ENCODE peak calls at places on chromosome 11, in six cellular contexts. Y, I, S, T, A and E are unnamed samples.

GRCh38 chr11:61072316-61073109 is 29.8 kb upstream of the CD5 start:
- DNase-seq in Y (peak; percentile 54), S (no peak), T (no peak), A (no peak), I (no peak), E (no peak)

GRCh38 chr11:100769617-100770016 is 82.5 kb downstream of the ARHGAP42 start:
- DNase-seq in S (no peak), T (no peak), A (no peak), Y (no peak), I (no peak), E (no peak)

GRCh38 chr11:72430743-72431570 is 3.4 kb downstream of the CLPB start:
- DNase-seq in T (peak; percentile 81), S (no peak), I (peak; percentile 63), Y (no peak), A (peak; percentile 74), E (peak; percentile 53)

GRCh38 chr11:94641167-94641761 is 74.1 kb downstream of the PIWIL4 start:
- DNase-seq in I (no peak), T (no peak), S (no peak), A (peak; percentile 70), Y (no peak), E (no peak)

GRCh38 chr11:2921742-2922493 is 7.3 kb downstream of the PHLDA2 start:
- DNase-seq in I (no peak), T (no peak), A (no peak), Y (no peak), S (no peak), E (no peak)

GRCh38 chr11:1936781-1937615 is 10.1 kb upstream of the MRPL23 start:
- DNase-seq in I (no peak), Y (no peak), T (peak; percentile 6), S (no peak), A (no peak), E (no peak)

GRCh38 chr11:45614196-45614828 is 51.1 kb downstream of the CHST1 start:
- DNase-seq in S (no peak), T (no peak), Y (no peak), A (no peak), I (no peak), E (no peak)

GRCh38 chr11:119764108-119764874 is 35.3 kb upstream of the NECTIN1 start:
- DNase-seq in T (peak; percentile 93), I (no peak), A (peak; percentile 33), S (peak; percentile 14), Y (peak; percentile 79), E (peak; percentile 37)

GRCh38 chr11:74023291-74023690 is 14.4 kb upstream of the UCP3 start:
- DNase-seq in A (no peak), I (no peak), T (no peak), Y (no peak), S (no peak), E (no peak)

GRCh38 chr11:45811109-45811435 is 6.1 kb downstream of the SLC35C1 start:
- DNase-seq in I (no peak), A (no peak), Y (no peak), S (no peak), T (no peak), E (no peak)

GRCh38 chr11:78138694-78139421 is 568 bp downstream of the ALG8 start:
- DNase-seq in I (peak; percentile 52), S (no peak), T (peak; percentile 41), A (peak; percentile 29), Y (no peak), E (no peak)

GRCh38 chr11:17734418-17734911 is at the start of gene KCNC1:
- DNase-seq in Y (peak; percentile 46), T (peak; percentile 84), S (no peak), A (peak; percentile 43), I (peak; percentile 13), E (peak; percentile 20)

GRCh38 chr11:27427183-27427980 is 45.2 kb downstream of the LGR4 start:
- DNase-seq in Y (no peak), S (no peak), I (no peak), T (peak; percentile 34), A (peak; percentile 68), E (no peak)

GRCh38 chr11:69460540-69461257 is 20.8 kb upstream of the LINC01488 start:
- DNase-seq in Y (no peak), T (peak; percentile 88), S (no peak), I (no peak), A (peak; percentile 50), E (peak; percentile 59)

GRCh38 chr11:120067361-120068113 is 70.4 kb downstream of the TRIM29 start:
- DNase-seq in S (no peak), T (no peak), A (no peak), I (peak; percentile 22), Y (no peak), E (no peak)

GRCh38 chr11:106152824-106153223 is 75.4 kb downstream of the AASDHPPT start:
- DNase-seq in Y (no peak), A (no peak), T (peak; percentile 42), I (no peak), S (no peak), E (peak; percentile 50)

GRCh38 chr11:125777309-125777708 is 1.3 kb downstream of the PATE2 start:
- DNase-seq in S (no peak), T (peak; percentile 28), A (peak; percentile 44), Y (no peak), I (no peak), E (no peak)

GRCh38 chr11:19980957-19981669 is 179.2 kb downstream of the DBX1 start:
- DNase-seq in A (peak; percentile 83), Y (peak; percentile 72), S (no peak), I (no peak), T (peak; percentile 76), E (peak; percentile 95)

GRCh38 chr11:68461284-68461861 is 821 bp downstream of the PPP6R3 start:
- DNase-seq in Y (no peak), I (peak; percentile 43), S (no peak), T (no peak), A (peak; percentile 52), E (no peak)

GRCh38 chr11:117279711-117280376 is 11.3 kb upstream of the BACE1-AS start:
- DNase-seq in A (peak; percentile 33), S (no peak), I (no peak), T (no peak), Y (no peak), E (no peak)

GRCh38 chr11:78022397-78023396 is at the start of gene KCTD14:
- DNase-seq in T (peak; percentile 61), A (peak; percentile 30), I (peak; percentile 60), S (no peak), Y (no peak), E (no peak)

GRCh38 chr11:39678996-39679395 is 1780.5 kb downstream of the LRRC4C start:
- DNase-seq in A (no peak), S (no peak), I (no peak), Y (no peak), T (no peak), E (no peak)

GRCh38 chr11:128271401-128271800 is 316.0 kb downstream of the ETS1 start:
- DNase-seq in S (no peak), T (no peak), I (no peak), Y (no peak), A (no peak), E (no peak)

GRCh38 chr11:134098566-134099184 is 29.8 kb downstream of the JAM3 start:
- DNase-seq in Y (no peak), T (no peak), A (peak; percentile 20), I (no peak), S (no peak), E (no peak)

GRCh38 chr11:71996946-71997345 is 1.8 kb upstream of the IL18BP start:
- DNase-seq in I (no peak), A (no peak), S (no peak), Y (no peak), T (no peak), E (no peak)

GRCh38 chr11:128688031-128688713 is 5.7 kb upstream of the FLI1 start:
- DNase-seq in Y (no peak), I (no peak), S (no peak), T (no peak), A (no peak), E (no peak)

GRCh38 chr11:13343931-13344717 is 66.5 kb downstream of the BMAL1 start:
- DNase-seq in T (peak; percentile 82), I (peak; percentile 88), Y (peak; percentile 79), S (no peak), A (peak; percentile 84), E (peak; percentile 62)

GRCh38 chr11:122048401-122048800 is 67.6 kb downstream of the BLID start:
- DNase-seq in S (no peak), T (no peak), Y (no peak), A (no peak), I (no peak), E (no peak)

GRCh38 chr11:71532016-71532610 is 5.0 kb downstream of the KRTAP5-7 start:
- DNase-seq in Y (peak; percentile 6), T (no peak), I (peak; percentile 8), A (no peak), S (no peak), E (no peak)

GRCh38 chr11:107929611-107930200 is 1.5 kb downstream of the RAB39A start:
- DNase-seq in I (no peak), A (no peak), Y (no peak), T (no peak), S (no peak), E (no peak)

GRCh38 chr11:117009905-117010605 is 88.2 kb downstream of the SIK3 start:
- DNase-seq in A (no peak), S (no peak), T (peak; percentile 7), Y (no peak), I (no peak), E (no peak)